ENCODE peak calls at places on chromosomes 7 and 10, in nine cellular contexts. V is adipocyte, G is heart left ventricle, J is skeletal muscle cell, U is A673, Q is MM.1S, M is GM23338, P is WERI-Rb-1, N is prostate gland. H is an unnamed sample.

GRCh38 chr7:95511716-95512260 is 26.0 kb downstream of the ASB4 start:
- DNase-seq in V (peak), G (peak), J (no peak), U (peak), Q (peak), M (peak), P (peak), N (peak), H (peak)

GRCh38 chr7:75650062-75650461 is 88.7 kb downstream of the HIP1 start:
- DNase-seq in V (no peak), G (no peak), J (no peak), U (no peak), Q (no peak), M (peak), P (no peak), N (no peak), H (no peak)

GRCh38 chr10:104342941-104343411 is 4.7 kb upstream of the ITPRIP start:
- DNase-seq in V (no peak), G (no peak), J (no peak), U (no peak), Q (no peak), M (no peak), P (no peak), N (no peak), H (no peak)

GRCh38 chr7:125173571-125173970 is 243.9 kb upstream of the POT1 start:
- DNase-seq in V (no peak), G (no peak), J (no peak), U (no peak), Q (no peak), M (no peak), P (no peak), N (no peak), H (no peak)

GRCh38 chr7:47327698-47328391 is 254.1 kb downstream of the TNS3 start:
- DNase-seq in V (peak), G (peak), J (peak), U (no peak), Q (no peak), M (peak), P (no peak), N (peak), H (peak)

GRCh38 chr7:1942026-1942703 is 272.1 kb downstream of the ELFN1 start:
- DNase-seq in V (no peak), G (no peak), J (no peak), U (no peak), Q (no peak), M (no peak), P (no peak), N (no peak), H (no peak)

GRCh38 chr10:69515699-69516547 is 57.3 kb downstream of the NEUROG3 start:
- DNase-seq in V (peak), G (peak), J (peak), U (peak), Q (peak), M (peak), P (peak), N (peak), H (no peak)

GRCh38 chr10:109475704-109476103 is 447.6 kb downstream of the XPNPEP1 start:
- DNase-seq in V (no peak), G (no peak), J (no peak), U (no peak), Q (no peak), M (no peak), P (no peak), N (no peak), H (no peak)

GRCh38 chr10:44373341-44373995 is 11.4 kb downstream of the CXCL12 start:
- DNase-seq in V (no peak), G (no peak), J (no peak), U (no peak), Q (no peak), M (no peak), P (no peak), N (no peak), H (no peak)

GRCh38 chr10:21195149-21195731 is 298.1 kb upstream of the NEBL start:
- DNase-seq in V (no peak), G (no peak), J (no peak), U (no peak), Q (no peak), M (no peak), P (no peak), N (peak), H (peak)

GRCh38 chr7:95963446-95963990 is 191.2 kb downstream of the DYNC1I1 start:
- DNase-seq in V (no peak), G (no peak), J (no peak), U (no peak), Q (peak), M (no peak), P (no peak), N (no peak), H (no peak)

GRCh38 chr10:79239275-79239779 is 107.9 kb upstream of the PPIF start:
- DNase-seq in V (peak), G (no peak), J (no peak), U (no peak), Q (no peak), M (peak), P (no peak), N (no peak), H (peak)

GRCh38 chr7:651032-651728 is 75.3 kb upstream of the DNAAF5 start:
- DNase-seq in V (no peak), G (no peak), J (no peak), U (no peak), Q (no peak), M (no peak), P (no peak), N (no peak), H (no peak)

GRCh38 chr10:665579-666091 is 23.8 kb downstream of the DIP2C start:
- DNase-seq in V (no peak), G (peak), J (no peak), U (no peak), Q (no peak), M (no peak), P (no peak), N (no peak), H (no peak)

GRCh38 chr7:121872831-121873764 is at the start of gene PTPRZ1:
- DNase-seq in V (peak), G (peak), J (no peak), U (peak), Q (peak), M (peak), P (peak), N (peak), H (no peak)

GRCh38 chr7:43648725-43649406 is 66.0 kb downstream of the STK17A start:
- DNase-seq in V (peak), G (no peak), J (peak), U (no peak), Q (peak), M (no peak), P (no peak), N (no peak), H (peak)

GRCh38 chr10:71052261-71052660 is 160.1 kb upstream of the UNC5B start:
- DNase-seq in V (no peak), G (no peak), J (no peak), U (no peak), Q (no peak), M (no peak), P (no peak), N (no peak), H (no peak)

GRCh38 chr7:103123529-103123928 is 25.4 kb downstream of the NAPEPLD start:
- DNase-seq in V (no peak), G (no peak), J (no peak), U (no peak), Q (no peak), M (no peak), P (no peak), N (no peak), H (no peak)

GRCh38 chr7:7562736-7563135 is 3.9 kb upstream of the MIOS start:
- DNase-seq in V (peak), G (no peak), J (peak), U (no peak), Q (no peak), M (no peak), P (no peak), N (peak), H (no peak)

GRCh38 chr10:100715445-100716385 is 29.7 kb upstream of the PAX2 start:
- DNase-seq in V (no peak), G (no peak), J (no peak), U (no peak), Q (no peak), M (peak), P (no peak), N (no peak), H (no peak)
- H3K4me3 ChIP-seq in V (no peak), G (peak), J (no peak), U (no peak), Q (no peak), M (peak), P (no peak), N (no peak), H (peak)

DNA sequence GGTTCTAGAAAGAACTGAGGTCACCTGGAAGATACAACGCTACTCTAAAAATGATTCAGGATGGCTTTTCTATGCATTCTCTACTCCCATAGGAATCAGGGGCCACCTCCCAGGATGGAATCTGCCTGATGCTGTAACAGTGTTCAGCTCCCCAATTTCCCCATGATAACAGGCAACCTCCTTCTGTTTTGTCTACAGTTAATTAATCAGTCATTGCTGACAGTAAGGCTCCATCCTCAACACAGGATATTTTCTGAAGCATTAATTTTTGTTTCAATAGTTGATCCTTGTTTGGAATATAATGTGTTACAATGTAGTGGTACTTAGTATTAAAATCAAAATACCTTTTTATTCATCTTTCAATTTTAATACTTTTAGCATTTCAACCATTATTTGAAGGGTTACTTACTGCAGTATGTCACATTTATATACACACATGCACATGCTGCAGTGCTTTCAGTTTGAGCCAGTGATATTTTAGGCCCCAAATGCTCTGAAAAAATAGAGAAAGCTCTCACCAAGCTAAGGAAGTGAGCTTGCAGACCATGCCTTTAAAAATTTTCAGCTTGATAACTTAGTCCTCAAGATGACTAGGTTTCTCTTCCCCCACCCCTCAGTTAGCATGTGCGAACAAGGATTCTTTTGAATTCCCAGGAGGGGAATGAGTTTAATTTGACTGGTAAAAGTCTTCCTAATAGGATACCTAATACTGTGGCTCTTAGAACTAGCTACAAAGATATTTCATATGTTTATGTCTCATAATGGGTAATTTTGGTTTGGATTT is 592 bp upstream of the PIK3CG start:
- DNase-seq in V (no peak), G (no peak), J (no peak), U (peak), Q (peak), M (no peak), P (no peak), N (no peak), H (no peak)
- H3K4me3 ChIP-seq in V (no peak), G (peak), J (no peak), U (peak), Q (peak), M (no peak), P (no peak), N (no peak), H (peak)

GRCh38 chr10:5812283-5813090 is 747 bp downstream of the GDI2 start:
- DNase-seq in V (peak), G (peak), J (no peak), U (peak), Q (peak), M (peak), P (peak), N (peak), H (no peak)

GRCh38 chr10:5809541-5810154 is 3.6 kb downstream of the GDI2 start:
- DNase-seq in V (peak), G (no peak), J (no peak), U (no peak), Q (peak), M (no peak), P (no peak), N (no peak), H (no peak)

GRCh38 chr10:5813091-5813340 is 218 bp downstream of the GDI2 start:
- DNase-seq in V (no peak), G (no peak), J (no peak), U (no peak), Q (no peak), M (no peak), P (no peak), N (no peak), H (no peak)

GRCh38 chr10:5811387-5811821 is 1.8 kb downstream of the GDI2 start:
- DNase-seq in V (peak), G (no peak), J (no peak), U (peak), Q (no peak), M (peak), P (no peak), N (no peak), H (no peak)

GRCh38 chr10:5810235-5810634 is 3.0 kb downstream of the GDI2 start:
- DNase-seq in V (peak), G (no peak), J (no peak), U (no peak), Q (no peak), M (no peak), P (no peak), N (no peak), H (no peak)
- H3K4me3 ChIP-seq in V (peak), G (peak), J (peak), U (peak), Q (peak), M (peak), P (no peak), N (no peak), H (no peak)

GRCh38 chr7:151244156-151244870 is 4.2 kb downstream of the SMARCD3 start:
- DNase-seq in V (peak), G (no peak), J (no peak), U (peak), Q (peak), M (peak), P (peak), N (no peak), H (no peak)

GRCh38 chr7:151243411-151244155 is 4.9 kb downstream of the SMARCD3 start:
- DNase-seq in V (no peak), G (no peak), J (no peak), U (peak), Q (peak), M (no peak), P (no peak), N (no peak), H (no peak)

GRCh38 chr7:151245360-151246160 is 2.9 kb downstream of the SMARCD3 start:
- DNase-seq in V (peak), G (no peak), J (no peak), U (peak), Q (peak), M (peak), P (peak), N (no peak), H (no peak)

GRCh38 chr7:151246161-151247015 is 2.1 kb downstream of the SMARCD3 start:
- DNase-seq in V (no peak), G (no peak), J (no peak), U (no peak), Q (no peak), M (peak), P (no peak), N (no peak), H (no peak)

DNA sequence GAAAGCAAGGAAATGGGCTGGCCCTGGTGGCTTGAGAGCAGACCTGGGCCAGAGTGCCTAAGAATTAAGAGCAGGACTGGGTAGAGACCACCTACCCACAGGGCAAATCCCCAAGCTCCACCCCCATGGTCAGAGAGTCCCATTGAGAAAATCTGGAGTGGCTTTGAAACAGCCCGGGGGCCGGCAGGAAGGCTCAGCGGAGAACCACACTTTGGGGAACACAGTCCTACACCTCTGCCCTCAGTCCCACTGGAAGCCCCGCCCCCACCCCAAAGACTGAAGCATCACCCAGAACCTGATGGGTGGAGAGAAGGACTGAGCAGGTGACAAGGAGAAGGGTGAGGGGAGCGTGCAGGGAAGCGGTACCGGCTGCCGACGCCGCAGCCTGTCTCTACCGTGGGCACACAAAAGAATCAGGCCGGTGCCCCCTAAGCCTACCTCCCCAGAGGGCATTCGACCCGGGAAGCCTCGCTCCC is 3.6 kb downstream of the SMARCD3 start:
- DNase-seq in V (no peak), G (no peak), J (no peak), U (no peak), Q (no peak), M (peak), P (no peak), N (no peak), H (no peak)
- H3K4me3 ChIP-seq in V (peak), G (peak), J (peak), U (peak), Q (peak), M (peak), P (peak), N (peak), H (peak)

DNA sequence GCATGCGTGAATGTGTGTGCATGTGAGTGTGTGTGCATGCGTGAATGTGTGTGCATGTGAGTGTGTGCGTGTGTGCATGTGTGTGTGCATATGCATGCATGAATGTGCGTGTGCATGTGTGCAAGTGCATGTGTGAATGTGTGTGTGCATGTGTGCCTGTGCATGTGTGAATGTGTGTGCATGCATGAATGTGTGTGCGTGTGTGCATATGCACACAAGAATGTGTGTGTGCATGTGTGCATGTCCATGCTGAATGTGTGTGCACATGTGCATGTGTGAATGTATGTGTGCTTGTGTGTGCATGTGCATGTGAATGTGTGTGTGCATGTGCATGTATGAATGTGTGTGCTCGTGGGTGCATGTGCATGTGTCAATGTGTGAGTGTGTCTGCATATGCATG is 42.1 kb upstream of the NUB1 start:
- DNase-seq in V (no peak), G (no peak), J (no peak), U (no peak), Q (no peak), M (no peak), P (no peak), N (no peak), H (no peak)
- H3K4me3 ChIP-seq in V (no peak), G (no peak), J (no peak), U (no peak), Q (no peak), M (no peak), P (no peak), N (no peak), H (no peak)

GRCh38 chr7:27101906-27102577 is 441 bp downstream of the HOXA2 start:
- DNase-seq in V (no peak), G (no peak), J (no peak), U (no peak), Q (no peak), M (peak), P (no peak), N (no peak), H (no peak)

GRCh38 chr7:27101188-27101905 is 1.1 kb downstream of the HOXA2 start:
- DNase-seq in V (no peak), G (no peak), J (no peak), U (no peak), Q (no peak), M (no peak), P (no peak), N (no peak), H (no peak)

GRCh38 chr7:27104244-27105149 is 2.0 kb upstream of the HOXA2 start:
- DNase-seq in V (no peak), G (no peak), J (no peak), U (no peak), Q (no peak), M (no peak), P (no peak), N (no peak), H (no peak)

GRCh38 chr7:27103489-27104226 is 1.2 kb upstream of the HOXA2 start:
- DNase-seq in V (no peak), G (no peak), J (no peak), U (no peak), Q (no peak), M (no peak), P (no peak), N (no peak), H (no peak)

DNA sequence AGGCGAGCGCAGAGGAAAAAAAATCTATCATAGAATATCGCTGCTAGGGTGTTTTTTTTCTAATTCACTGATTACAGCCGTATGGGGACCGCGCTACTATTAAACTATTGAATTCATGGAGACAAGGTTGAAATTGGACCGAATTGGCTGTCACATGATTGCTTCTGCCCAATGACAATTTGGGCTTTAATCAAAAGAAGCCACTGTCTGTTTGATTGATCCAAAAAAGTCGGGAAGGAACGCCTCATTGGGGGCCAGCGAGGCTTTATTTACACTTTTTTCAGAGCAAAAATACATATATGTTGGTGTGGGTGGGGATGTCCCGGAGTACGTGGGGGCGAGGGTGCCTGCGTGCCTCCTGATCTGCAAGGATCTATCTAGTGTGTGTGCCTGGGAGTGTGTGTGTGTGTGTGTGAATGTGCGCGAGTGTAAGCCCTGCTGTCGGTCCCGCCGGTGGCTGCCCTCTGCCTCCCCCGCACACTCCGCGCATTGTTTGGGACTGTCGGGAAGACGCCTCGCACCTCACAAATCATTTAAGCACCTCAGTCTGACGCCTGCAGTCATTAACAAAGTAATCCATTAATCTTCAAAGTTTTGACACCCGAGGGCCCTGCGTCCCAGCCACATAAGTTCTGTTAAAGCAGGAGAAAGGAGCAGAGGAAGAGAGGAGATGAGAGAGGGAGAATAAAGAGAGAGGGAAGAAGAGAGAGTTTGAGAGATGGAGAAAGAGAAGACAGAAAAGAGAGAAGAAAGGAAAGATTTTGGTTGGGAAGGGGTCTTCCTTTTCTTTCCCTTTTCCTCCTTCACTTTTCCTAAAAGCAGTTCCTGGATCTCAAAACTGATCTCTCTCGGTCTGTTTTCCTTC is at the start of gene HOXA2:
- DNase-seq in V (no peak), G (no peak), J (no peak), U (no peak), Q (no peak), M (no peak), P (peak), N (no peak), H (no peak)
- H3K4me3 ChIP-seq in V (peak), G (peak), J (no peak), U (no peak), Q (no peak), M (peak), P (peak), N (no peak), H (peak)

GRCh38 chr7:55021053-55021452 is 2.2 kb downstream of the EGFR start:
- DNase-seq in V (no peak), G (no peak), J (no peak), U (no peak), Q (no peak), M (no peak), P (no peak), N (peak), H (no peak)
- H3K4me3 ChIP-seq in V (peak), G (peak), J (peak), U (no peak), Q (no peak), M (no peak), P (no peak), N (peak), H (peak)

DNA sequence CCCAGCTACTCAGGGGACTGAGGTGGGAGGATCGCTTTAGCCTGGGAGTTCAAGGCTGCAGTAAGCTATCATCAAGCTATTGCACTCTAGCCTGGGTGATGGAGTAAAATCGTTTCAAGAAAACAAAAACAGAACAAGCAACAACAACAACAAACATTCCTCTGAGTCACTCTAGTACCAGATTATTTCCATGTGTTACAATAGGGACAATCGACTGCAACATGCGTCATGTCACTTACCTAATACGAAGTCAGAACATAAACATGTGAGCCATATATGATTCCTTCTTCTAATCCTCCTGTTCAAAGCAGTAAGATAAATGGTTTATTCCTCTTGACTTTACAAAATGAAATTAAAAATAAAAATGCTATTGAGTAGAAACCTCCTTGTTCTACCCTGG is 57.3 kb downstream of the ZNF438 start:
- DNase-seq in V (peak), G (no peak), J (no peak), U (no peak), Q (no peak), M (no peak), P (no peak), N (no peak), H (no peak)
- H3K4me3 ChIP-seq in V (peak), G (peak), J (no peak), U (no peak), Q (no peak), M (no peak), P (no peak), N (no peak), H (no peak)